ENCODE peak calls at places on chromosomes 12 and 14, in six cellular contexts. S is GM12878, V is K562, Q is upper lobe of left lung, M is A549, R is HepG2. G is an unnamed sample.

GRCh38 chr14:69784942-69785341 is 12.1 kb downstream of the SLC10A1 start:
- ATAC-seq in R (peak; percentile 8), M (no peak), Q (no peak), S (no peak), V (no peak), G (no peak)

GRCh38 chr14:79663453-79663852 is 547.9 kb downstream of the DIO2 start:
- ATAC-seq in M (no peak), Q (no peak), V (no peak), R (no peak), S (no peak), G (no peak)

GRCh38 chr14:79680087-79680486 is 531.2 kb downstream of the DIO2 start:
- ATAC-seq in M (no peak), Q (no peak), V (no peak), S (no peak), R (no peak), G (no peak)

GRCh38 chr14:54901380-54902142 is 1.1 kb downstream of the GCH1 start:
- ATAC-seq in S (peak; percentile 10), V (no peak), Q (peak; percentile 8), R (no peak), M (no peak), G (peak; percentile 6)

GRCh38 chr12:91262023-91262676 is 79.5 kb upstream of the DCN start:
- ATAC-seq in S (no peak), V (no peak), M (no peak), Q (no peak), R (no peak), G (no peak)

GRCh38 chr12:94290353-94290752 is 142.0 kb downstream of the PLXNC1 start:
- ATAC-seq in S (peak; percentile 21), M (no peak), V (peak; percentile 75), R (no peak), Q (peak; percentile 46), G (no peak)

GRCh38 chr14:80974338-80975078 is 19.1 kb downstream of the TSHR start:
- ATAC-seq in V (no peak), R (no peak), M (no peak), Q (no peak), S (no peak), G (no peak)

GRCh38 chr12:62438098-62438692 is 28.4 kb upstream of the MON2 start:
- ATAC-seq in M (no peak), R (no peak), S (peak; percentile 53), V (peak; percentile 56), Q (peak; percentile 69), G (peak; percentile 43)

GRCh38 chr14:89720076-89720687 is 234.3 kb downstream of the EFCAB11 start:
- ATAC-seq in R (no peak), Q (no peak), M (no peak), S (peak; percentile 14), V (no peak), G (no peak)

GRCh38 chr12:76256904-76257303 is 91.3 kb downstream of the BBS10 start:
- ATAC-seq in Q (no peak), M (no peak), V (no peak), S (no peak), R (no peak), G (no peak)

GRCh38 chr14:95703805-95704204 is 10.1 kb downstream of the TCL1A start:
- ATAC-seq in S (no peak), Q (no peak), M (no peak), R (no peak), V (no peak), G (no peak)

GRCh38 chr14:23121401-23121800 is 2.3 kb upstream of the CEBPE start:
- ATAC-seq in V (no peak), M (no peak), S (peak; percentile 38), Q (peak; percentile 27), R (no peak), G (no peak)

GRCh38 chr14:63468273-63468672 is 74.9 kb downstream of the PPP2R5E start:
- ATAC-seq in Q (no peak), M (no peak), R (no peak), V (no peak), S (peak; percentile 61), G (no peak)

GRCh38 chr12:96177013-96177412 is 17.2 kb upstream of the ELK3 start:
- ATAC-seq in Q (peak; percentile 75), V (no peak), S (no peak), M (no peak), R (no peak), G (no peak)

GRCh38 chr12:94622475-94622874 is 27.9 kb downstream of the TMCC3 start:
- ATAC-seq in R (no peak), Q (peak; percentile 38), V (no peak), S (no peak), M (no peak), G (peak; percentile 25)

GRCh38 chr12:89334770-89335169 is 17.5 kb downstream of the DUSP6 start:
- ATAC-seq in S (no peak), M (no peak), R (no peak), Q (no peak), V (no peak), G (no peak)

GRCh38 chr12:68497702-68498101 is 113.0 kb upstream of the RAP1B start:
- ATAC-seq in V (peak; percentile 73), Q (peak; percentile 58), M (no peak), R (no peak), S (peak; percentile 82), G (peak; percentile 44)

GRCh38 chr14:31414190-31414833 is 6.0 kb downstream of the HEATR5A start:
- ATAC-seq in R (no peak), M (peak; percentile 80), Q (no peak), V (no peak), S (peak; percentile 47), G (no peak)

GRCh38 chr12:131795064-131795463 is 33.1 kb upstream of the MMP17 start:
- ATAC-seq in R (no peak), Q (no peak), S (no peak), M (no peak), V (no peak), G (no peak)

GRCh38 chr12:127127887-127128286 is 1139.1 kb upstream of the TMEM132C start:
- ATAC-seq in M (no peak), R (no peak), Q (no peak), V (no peak), S (no peak), G (no peak)

GRCh38 chr14:104878582-104878981 is 13.5 kb downstream of the CEP170B start:
- ATAC-seq in R (no peak), M (no peak), S (no peak), V (no peak), Q (no peak), G (no peak)

GRCh38 chr14:50792058-50792477 is 38.9 kb downstream of the NIN start:
- ATAC-seq in M (no peak), V (no peak), S (peak; percentile 37), R (no peak), Q (no peak), G (no peak)

GRCh38 chr12:32773686-32774085 is 18.0 kb upstream of the YARS2 start:
- ATAC-seq in R (no peak), Q (no peak), V (no peak), M (no peak), S (no peak), G (no peak)

GRCh38 chr12:88419794-88420193 is 160.5 kb downstream of the KITLG start:
- ATAC-seq in M (no peak), Q (no peak), S (no peak), R (no peak), V (no peak), G (no peak)

GRCh38 chr12:30973830-30974229 is 47.3 kb downstream of the TSPAN11 start:
- ATAC-seq in S (no peak), R (no peak), V (no peak), Q (no peak), M (no peak), G (no peak)
- H3K4me1 ChIP-seq in S (no peaks in the 10 kb centered on the region), R (no peaks in the 10 kb centered on the region), V (no peaks in the 10 kb centered on the region), Q (peaks cover 8% of the 10 kb centered on the region), M (no peaks in the 10 kb centered on the region), G (peaks cover 15% of the 10 kb centered on the region)

GRCh38 chr14:29278301-29278700 is 511.7 kb downstream of the FOXG1 start:
- ATAC-seq in R (no peak), M (no peak), Q (no peak), S (no peak), V (no peak), G (no peak)
- TF ChIP-seq EP300 in R (no peak), M (no peak), Q (no peak), S (no peak), V (no peak), G (no peak)

GRCh38 chr12:48489012-48489411 is 6.7 kb downstream of the C12orf54 start:
- ATAC-seq in R (no peak), Q (no peak), S (peak; percentile 97), V (no peak), M (no peak), G (no peak)
- H3K4me1 ChIP-seq in R (no peaks in the 10 kb centered on the region), Q (no peaks in the 10 kb centered on the region), S (peaks cover 5% of the 10 kb centered on the region), V (no peaks in the 10 kb centered on the region), M (no peaks in the 10 kb centered on the region), G (no peaks in the 10 kb centered on the region)

GRCh38 chr14:101359221-101360044 is 201.9 kb upstream of the DIO3 start:
- ATAC-seq in S (no peak), Q (peak; percentile 47), V (peak; percentile 17), M (no peak), R (no peak), G (peak; percentile 67)

GRCh38 chr14:101358726-101359125 is 202.6 kb upstream of the DIO3 start:
- ATAC-seq in M (no peak), Q (no peak), V (no peak), R (no peak), S (no peak), G (no peak)

GRCh38 chr14:101361451-101362433 is 199.6 kb upstream of the DIO3 start:
- ATAC-seq in R (no peak), S (no peak), M (no peak), V (peak; percentile 41), Q (no peak), G (no peak)

GRCh38 chr14:101361044-101361443 is 200.3 kb upstream of the DIO3 start:
- ATAC-seq in Q (no peak), V (peak; percentile 11), S (no peak), R (no peak), M (no peak), G (no peak)

DNA sequence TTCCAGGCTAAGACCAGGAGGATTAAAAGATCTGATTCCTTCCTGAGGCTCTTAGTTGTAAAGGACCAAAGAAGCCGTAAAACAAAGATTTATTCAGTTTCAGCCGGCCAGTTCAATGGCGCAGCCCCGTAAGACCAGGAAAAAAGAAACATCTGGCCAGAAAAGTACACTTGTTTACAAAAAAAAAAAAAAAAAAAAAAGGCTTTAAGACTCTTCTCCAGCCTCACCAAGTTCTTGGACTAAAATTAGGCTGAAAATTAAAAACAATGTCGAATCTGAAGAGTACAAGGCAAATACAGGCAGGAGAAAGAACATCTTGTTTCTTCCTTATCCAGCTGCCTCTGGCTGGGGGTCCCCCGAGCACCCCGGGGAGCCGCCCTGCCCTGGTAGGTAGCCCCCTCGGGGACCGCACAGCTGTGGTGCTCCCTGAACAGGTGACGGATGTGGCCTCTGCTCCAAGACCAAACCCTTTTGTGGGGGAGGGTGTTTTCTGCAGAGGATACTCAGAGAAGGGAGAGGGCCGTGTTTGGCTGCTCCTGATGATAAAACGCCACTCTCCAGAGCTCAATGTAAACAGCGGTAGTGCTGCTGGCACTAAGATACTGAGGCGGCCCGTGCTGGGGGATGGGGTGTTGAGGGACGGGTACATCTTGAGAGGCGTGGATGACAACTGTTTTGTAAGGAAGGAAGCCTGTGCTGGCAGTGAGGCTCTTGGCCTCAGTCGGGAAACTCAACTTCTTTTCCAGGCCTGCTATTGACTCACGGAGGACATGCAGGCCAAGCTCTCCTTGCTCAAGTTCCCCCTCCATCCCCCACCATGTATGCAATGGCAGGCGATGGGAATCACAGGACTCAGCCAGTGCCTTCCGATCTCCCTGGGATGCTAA is 201.0 kb upstream of the DIO3 start:
- ATAC-seq in V (peak; percentile 93), Q (peak; percentile 1), M (no peak), R (no peak), S (no peak), G (peak; percentile 77)
- TF ChIP-seq EP300 in V (peak; percentile 80), Q (no peak), M (no peak), R (no peak), S (no peak), G (no peak)

GRCh38 chr14:68679746-68680467 is 113.0 kb downstream of the ZFP36L1 start:
- ATAC-seq in R (no peak), Q (no peak), M (no peak), V (no peak), S (no peak), G (no peak)
- H3K4me1 ChIP-seq in R (peaks cover 72% of the 10 kb centered on the region), Q (peaks cover 46% of the 10 kb centered on the region), M (peaks cover 39% of the 10 kb centered on the region), V (peaks cover 18% of the 10 kb centered on the region), S (peaks cover 24% of the 10 kb centered on the region), G (peaks cover 47% of the 10 kb centered on the region)

G was measured in gastroesophageal sphincter.